ENCODE peak calls at places on chromosome 13, in seven cellular contexts. K is brain microvascular endothelial cell, L is lung, D is cardiac fibroblast, F is sigmoid colon, G is fibroblast of pulmonary artery, P is body of pancreas. E is an unnamed sample.

GRCh38 chr13:113152894-113153809 is 5.3 kb upstream of the PROZ start:
- DNase-seq in L (peak; percentile 45), F (peak; percentile 84), G (peak; percentile 17), D (peak; percentile 41), K (peak; percentile 36), P (peak; percentile 60), E (peak; percentile 2)

GRCh38 chr13:46553886-46554855 is 1.2 kb downstream of the LRCH1 start:
- DNase-seq in K (peak; percentile 78), L (peak; percentile 70), F (peak; percentile 86), D (peak; percentile 87), P (peak; percentile 65), G (peak; percentile 91), E (peak; percentile 66)

GRCh38 chr13:36421447-36421846 is 10.8 kb upstream of the CCNA1 start:
- DNase-seq in P (no peak), K (peak; percentile 40), D (no peak), F (no peak), G (peak; percentile 83), L (no peak), E (no peak)

GRCh38 chr13:59391696-59392095 is 772.0 kb downstream of the DIAPH3 start:
- DNase-seq in K (peak; percentile 77), L (peak; percentile 61), G (peak; percentile 86), D (peak; percentile 86), P (peak; percentile 76), F (no peak), E (peak; percentile 39)

GRCh38 chr13:31116224-31116623 is 45.5 kb downstream of the HSPH1 start:
- DNase-seq in G (no peak), P (no peak), L (no peak), K (no peak), F (no peak), D (no peak), E (no peak)

GRCh38 chr13:78177306-78177705 is 258.7 kb upstream of the EDNRB start:
- DNase-seq in K (no peak), D (no peak), F (no peak), P (no peak), G (no peak), L (no peak), E (no peak)

GRCh38 chr13:45932611-45933182 is 81.1 kb upstream of the SIAH3 start:
- DNase-seq in L (peak; percentile 31), D (no peak), G (no peak), F (no peak), P (no peak), K (no peak), E (peak; percentile 10)

GRCh38 chr13:114147803-114148520 is 15.5 kb upstream of the RASA3 start:
- DNase-seq in P (no peak), G (no peak), K (no peak), D (no peak), L (no peak), F (no peak), E (no peak)

GRCh38 chr13:113915012-113915763 is 51.3 kb upstream of the GAS6 start:
- DNase-seq in G (no peak), F (no peak), K (no peak), L (peak; percentile 23), D (no peak), P (no peak), E (no peak)

GRCh38 chr13:51785592-51786424 is 18.2 kb downstream of the DHRS12 start:
- DNase-seq in K (no peak), L (no peak), P (peak; percentile 73), D (peak; percentile 65), F (peak; percentile 80), G (peak; percentile 51), E (no peak)

GRCh38 chr13:32178763-32179162 is 136.4 kb downstream of the ZAR1L start:
- DNase-seq in K (no peak), F (no peak), G (no peak), P (no peak), L (no peak), D (no peak), E (no peak)

GRCh38 chr13:26475176-26476110 is 82.0 kb upstream of the WASF3 start:
- DNase-seq in G (no peak), K (no peak), F (no peak), L (no peak), D (no peak), P (no peak), E (no peak)

GRCh38 chr13:93862259-93862658 is 617.2 kb downstream of the DCT start:
- DNase-seq in G (peak; percentile 37), P (no peak), F (no peak), K (peak; percentile 43), D (peak; percentile 23), L (no peak), E (no peak)

GRCh38 chr13:86932935-86933334 is 738.2 kb upstream of the SLITRK5 start:
- DNase-seq in P (no peak), K (no peak), L (no peak), F (no peak), D (no peak), G (peak; percentile 4), E (no peak)

DNA sequence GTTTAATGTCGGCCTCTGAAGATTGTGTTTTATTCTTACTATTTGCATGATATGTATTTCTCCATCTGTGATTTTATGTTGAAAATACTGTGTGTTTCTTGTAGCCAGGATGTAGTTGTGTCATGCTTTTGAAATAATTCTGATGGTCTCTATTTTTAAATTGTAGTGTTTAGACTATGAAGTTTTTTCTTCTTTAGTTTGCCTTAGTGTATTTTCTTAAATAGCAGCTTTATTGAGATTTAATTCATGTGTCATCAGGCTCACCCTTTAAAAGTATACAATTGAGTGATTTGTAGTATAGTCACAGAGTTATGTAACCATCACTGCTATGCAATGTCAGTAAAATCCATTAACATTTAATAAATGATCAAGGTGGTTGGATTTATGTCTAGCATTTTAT is 74.5 kb downstream of the PCCA start:
- DNase-seq in L (no peak), G (no peak), K (no peak), D (no peak), P (no peak), F (no peak), E (no peak)
- TF ChIP-seq CTCF in L (no peak), G (no peak), K (no peak), D (no peak), P (no peak), F (no peak), E (no peak)

DNA sequence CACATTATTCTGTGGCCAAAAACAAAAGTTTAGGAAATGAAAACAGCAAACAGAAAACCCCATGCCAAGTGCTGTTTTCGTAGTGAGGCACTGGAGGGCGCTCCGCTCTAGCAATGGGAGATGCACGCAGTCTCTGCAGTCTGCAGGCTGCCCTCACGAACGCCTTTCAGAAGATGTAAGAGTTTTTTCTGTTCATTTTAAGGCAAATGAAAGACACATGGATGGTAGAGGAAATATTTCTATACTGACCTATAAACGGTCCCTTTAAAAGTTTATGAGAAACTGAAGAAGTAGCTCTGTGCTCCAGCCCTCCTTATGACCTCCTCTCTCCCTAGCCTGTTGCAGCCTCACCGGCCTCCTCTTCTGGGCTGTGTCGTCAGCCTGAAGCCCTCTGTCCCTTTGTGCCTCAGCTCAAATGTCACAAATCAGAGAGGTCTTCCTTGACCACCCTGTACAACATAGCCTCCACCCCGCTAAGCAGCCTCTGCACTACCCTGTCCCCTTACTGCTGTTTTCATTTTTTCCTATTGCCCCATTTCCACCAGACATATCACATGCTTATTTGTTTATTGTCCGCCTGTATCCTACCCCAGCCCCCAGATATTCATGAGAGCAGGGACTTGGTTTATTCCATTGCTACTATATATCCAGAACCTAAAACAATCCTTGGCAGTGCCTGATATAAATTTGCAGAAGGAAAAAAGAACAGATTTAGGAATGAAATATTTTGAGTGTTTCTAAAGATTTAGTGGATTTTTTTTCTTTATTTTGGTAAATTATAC is 116.4 kb downstream of the TM9SF2 start:
- DNase-seq in G (peak; percentile 65), K (peak; percentile 27), P (no peak), D (peak; percentile 73), L (no peak), F (no peak), E (peak; percentile 10)
- TF ChIP-seq CTCF in G (peak; percentile 85), K (peak; percentile 93), P (no peak), D (peak; percentile 82), L (no peak), F (peak; percentile 51), E (no peak)

DNA sequence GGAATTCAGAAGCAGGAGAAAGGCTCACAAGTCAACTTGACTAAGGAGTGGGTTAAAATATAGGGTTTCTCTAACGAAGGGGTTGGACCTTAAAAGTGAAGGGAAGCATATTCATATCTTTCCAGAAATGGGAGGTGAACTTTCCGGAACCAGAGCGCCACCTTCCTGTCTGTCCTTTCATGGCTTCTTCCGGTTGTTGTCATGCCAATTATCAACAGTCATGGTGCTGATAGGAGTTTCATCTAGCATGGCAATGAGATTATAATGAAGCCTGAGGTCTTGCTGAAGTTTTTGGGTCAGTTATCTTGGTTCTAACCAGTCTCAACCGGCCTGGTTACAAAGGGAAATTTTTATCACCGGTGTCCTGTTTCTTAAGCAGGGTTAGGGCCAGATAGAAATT is 162.9 kb upstream of the NBEA start:
- DNase-seq in K (no peak), G (peak; percentile 30), L (no peak), F (no peak), P (no peak), D (peak; percentile 18), E (peak; percentile 0)
- TF ChIP-seq CTCF in K (peak; percentile 11), G (peak; percentile 30), L (no peak), F (no peak), P (no peak), D (no peak), E (no peak)

DNA sequence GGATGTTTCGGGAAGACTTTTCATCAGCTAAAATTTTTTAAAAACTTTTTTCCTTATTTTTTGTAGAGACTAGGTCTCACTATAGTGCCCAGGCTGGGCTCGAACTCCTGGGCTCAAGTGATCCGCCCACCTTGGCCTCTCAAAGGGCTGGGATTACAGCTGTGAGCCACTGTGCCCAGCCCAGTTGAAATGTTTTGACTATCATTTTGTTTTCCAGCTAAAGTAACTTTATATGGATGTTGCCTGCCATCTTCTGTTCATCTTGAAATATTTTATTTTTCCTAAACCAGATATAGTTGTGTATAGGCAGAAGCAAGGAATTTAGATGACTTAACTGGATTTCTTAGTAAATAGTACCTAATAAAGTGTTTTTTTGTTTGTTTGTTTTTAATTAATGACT is 7.0 kb downstream of the CAB39L start:
- DNase-seq in F (peak; percentile 77), D (peak; percentile 79), K (peak; percentile 31), L (no peak), G (peak; percentile 70), P (peak; percentile 21), E (peak; percentile 1)
- TF ChIP-seq CTCF in F (peak; percentile 19), D (no peak), K (peak; percentile 19), L (no peak), G (no peak), P (peak; percentile 56), E (no peak)

DNA sequence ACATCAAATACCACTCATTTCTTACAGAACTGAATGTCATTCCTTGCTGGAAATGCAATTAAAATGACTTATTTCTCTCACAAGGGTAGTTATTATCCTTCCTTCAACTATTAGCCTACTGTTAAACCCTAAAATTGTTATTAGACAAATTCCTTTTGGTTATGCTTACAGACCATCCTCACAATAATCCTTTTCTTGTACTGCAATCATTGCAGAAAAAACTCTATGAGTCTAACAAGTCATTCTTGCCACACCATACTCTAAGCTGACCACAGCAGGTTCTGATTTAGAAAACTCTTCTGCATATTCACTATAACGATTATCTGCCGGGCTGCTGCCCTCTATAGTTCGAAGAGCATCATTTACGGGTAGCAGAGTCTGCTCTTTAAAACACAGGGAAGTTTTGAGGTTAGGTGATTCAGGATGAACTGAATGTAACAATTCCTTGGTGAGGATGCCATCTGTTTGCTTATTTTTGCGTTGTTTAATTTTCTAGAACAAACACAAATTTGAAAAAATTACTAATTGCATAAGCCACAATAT is 38.2 kb downstream of the MTMR6 start:
- DNase-seq in K (peak; percentile 36), D (peak; percentile 41), G (peak; percentile 43), L (no peak), P (no peak), F (no peak), E (no peak)
- TF ChIP-seq CTCF in K (peak; percentile 68), D (peak; percentile 40), G (peak; percentile 53), L (no peak), P (no peak), F (no peak), E (no peak)

GRCh38 chr13:37690361-37690760 is 91.8 kb upstream of the POSTN start:
- DNase-seq in D (no peak), F (no peak), P (no peak), K (no peak), G (no peak), L (no peak), E (no peak)
- TF ChIP-seq CTCF in D (no peak), F (no peak), P (no peak), K (no peak), G (no peak), L (no peak), E (no peak)

E was measured in Calu3.